ENCODE peak calls at places on chromosomes 16 and 17, in five cellular contexts. U is HCT116, Y is IMR-90, M is K562, O is H1. T is an unnamed sample.
A peak's percentile ranks its signal among the peaks of the same experiment; 100 is the strongest.

GRCh38 chr16:3054965-3055733 is 8.8 kb downstream of the MMP25 start:
- DNase-seq in O (no peak), U (no peak), Y (no peak), M (no peak), T (no peak)

GRCh38 chr16:67252806-67253497 is 4.2 kb downstream of the SLC9A5 start:
- DNase-seq in U (no peak), M (no peak), Y (no peak), O (no peak), T (no peak)

GRCh38 chr17:8015957-8016631 is 13.7 kb downstream of the GUCY2D start:
- DNase-seq in M (peak; percentile 59), Y (no peak), U (no peak), O (peak; percentile 83), T (no peak)

GRCh38 chr17:19747829-19748806 is at the start of gene ALDH3A1:
- DNase-seq in M (no peak), Y (no peak), U (no peak), O (no peak), T (no peak)

GRCh38 chr17:42675984-42676423 is 790 bp downstream of the PLEKHH3 start:
- DNase-seq in M (peak; percentile 63), O (no peak), U (no peak), Y (peak; percentile 45), T (peak; percentile 28)

GRCh38 chr17:49910094-49910857 is 58.7 kb upstream of the DLX4 start:
- DNase-seq in Y (no peak), M (peak; percentile 26), U (no peak), O (peak; percentile 82), T (no peak)

GRCh38 chr17:74513987-74514631 is 17.2 kb downstream of the CD300LB start:
- DNase-seq in Y (peak; percentile 31), O (peak; percentile 61), U (peak; percentile 88), M (peak; percentile 35), T (peak; percentile 33)

GRCh38 chr16:86761117-86761971 is 183.0 kb downstream of the FOXL1 start:
- DNase-seq in U (peak; percentile 51), O (peak; percentile 92), Y (peak; percentile 68), M (peak; percentile 80), T (peak; percentile 48)

GRCh38 chr17:38604479-38605229 is 1.1 kb downstream of the SRCIN1 start:
- DNase-seq in U (no peak), M (peak; percentile 87), O (peak; percentile 82), Y (no peak), T (peak; percentile 35)

GRCh38 chr16:68737046-68737729 is at the start of gene CDH1:
- DNase-seq in U (peak; percentile 73), Y (no peak), M (no peak), O (peak; percentile 97), T (no peak)

GRCh38 chr17:351875-352420 is 659 bp downstream of the RPH3AL start:
- DNase-seq in M (no peak), O (no peak), Y (no peak), U (no peak), T (no peak)

GRCh38 chr16:1821861-1822611 is 4.6 kb downstream of the HAGH start:
- DNase-seq in U (no peak), M (no peak), Y (no peak), O (no peak), T (no peak)

GRCh38 chr16:11672206-11673090 is 4.2 kb downstream of the SNN start:
- DNase-seq in M (peak; percentile 34), O (no peak), Y (no peak), U (no peak), T (peak; percentile 43)

GRCh38 chr16:81421536-81421935 is 23.1 kb upstream of the CMIP start:
- DNase-seq in Y (no peak), O (no peak), M (no peak), U (no peak), T (no peak)

GRCh38 chr16:66391726-66392670 is 25.5 kb downstream of the CDH5 start:
- DNase-seq in O (no peak), Y (no peak), U (no peak), M (no peak), T (no peak)

GRCh38 chr17:75848523-75849303 is 4.5 kb upstream of the UNC13D start:
- DNase-seq in M (peak; percentile 41), O (peak; percentile 98), U (peak; percentile 64), Y (peak; percentile 32), T (peak; percentile 66)

GRCh38 chr17:18992454-18993130 is 12.0 kb downstream of the FAM83G start:
- DNase-seq in Y (no peak), O (no peak), M (no peak), U (no peak), T (peak; percentile 32)

GRCh38 chr16:23694707-23695373 is 16.2 kb downstream of the PLK1 start:
- DNase-seq in U (no peak), O (peak; percentile 86), M (no peak), Y (peak; percentile 38), T (no peak)

GRCh38 chr16:65666132-65666869 is 544.4 kb upstream of the CDH11 start:
- DNase-seq in U (no peak), O (no peak), M (no peak), Y (no peak), T (no peak)

GRCh38 chr16:82027629-82028035 is 7.4 kb upstream of the HSD17B2 start:
- DNase-seq in U (no peak), O (no peak), Y (no peak), M (no peak), T (no peak)

GRCh38 chr17:45791935-45792334 is 7.8 kb downstream of the CRHR1 start:
- DNase-seq in O (no peak), Y (no peak), M (no peak), U (no peak), T (no peak)

GRCh38 chr17:73262676-73263642 is 1.3 kb upstream of the CPSF4L start:
- DNase-seq in O (peak; percentile 73), U (no peak), M (no peak), Y (no peak), T (no peak)

DNA sequence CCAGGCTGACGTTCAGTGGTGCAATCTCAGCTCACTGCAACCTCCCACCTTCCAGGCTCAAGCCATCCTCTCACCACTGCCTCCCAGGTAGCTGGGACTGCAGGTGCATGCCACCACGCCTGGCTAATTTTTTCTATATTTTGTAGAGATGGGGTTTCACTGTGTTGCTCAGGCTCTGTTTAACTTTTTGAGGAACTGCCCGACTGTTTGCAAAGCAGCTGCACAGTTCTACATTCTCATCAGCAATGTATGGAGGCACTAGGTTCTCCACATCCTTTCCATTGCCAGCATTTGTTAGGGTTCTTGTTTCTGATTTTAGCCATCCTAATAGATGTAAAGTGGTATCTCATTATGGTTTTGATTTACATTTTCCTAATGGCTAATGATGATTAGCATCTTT is 9.4 kb downstream of the TNRC6A start:
- DNase-seq in U (no peak), O (no peak), M (no peak), Y (no peak), T (no peak)
- H4K20me1 ChIP-seq in U (peaks cover 47% of the 10 kb centered on the region), O (peaks cover 47% of the 10 kb centered on the region), M (peaks cover 35% of the 10 kb centered on the region), Y (peaks cover 82% of the 10 kb centered on the region), T (peaks cover 74% of the 10 kb centered on the region)

DNA sequence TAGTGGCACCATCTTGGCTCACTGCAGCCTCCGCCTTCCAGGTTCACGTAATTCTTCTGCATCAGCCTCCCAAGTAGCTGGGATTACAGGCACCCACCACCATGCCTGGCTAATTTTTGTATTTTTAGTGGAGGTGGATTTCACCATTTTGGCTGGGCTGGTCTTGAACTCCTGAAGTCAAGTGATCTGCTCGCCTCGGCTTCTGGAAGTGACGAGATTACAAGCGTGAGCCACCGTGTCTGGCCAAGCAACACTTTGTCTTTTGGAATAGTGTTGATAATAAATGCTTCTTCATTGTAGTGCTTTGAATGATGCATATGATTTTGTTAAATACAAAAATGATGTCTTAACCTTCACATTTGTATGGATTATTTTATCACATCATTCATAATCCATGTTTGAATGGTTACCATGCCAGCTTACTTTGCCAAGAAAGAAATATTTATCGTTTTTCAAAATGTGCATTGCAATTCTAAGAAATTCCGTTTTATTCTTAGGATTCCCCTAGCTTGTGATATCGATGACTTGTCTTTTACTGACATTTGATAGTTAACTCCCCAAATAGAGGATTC is 29.1 kb downstream of the USP10 start:
- DNase-seq in M (no peak), O (peak; percentile 29), Y (no peak), U (no peak), T (no peak)
- H4K20me1 ChIP-seq in M (peaks cover 34% of the 10 kb centered on the region), O (peaks cover 25% of the 10 kb centered on the region), Y (peaks cover 23% of the 10 kb centered on the region), U (peaks cover 49% of the 10 kb centered on the region), T (peaks cover 82% of the 10 kb centered on the region)

GRCh38 chr16:89435051-89435450 is 55.3 kb downstream of the ANKRD11 start:
- DNase-seq in Y (no peak), O (no peak), U (no peak), M (peak; percentile 42), T (no peak)
- H4K20me1 ChIP-seq in Y (peaks cover 98% of the 10 kb centered on the region), O (peaks cover 62% of the 10 kb centered on the region), U (peaks cover 40% of the 10 kb centered on the region), M (peaks cover 26% of the 10 kb centered on the region), T (peaks cover 98% of the 10 kb centered on the region)

GRCh38 chr17:14198575-14198974 is 38.1 kb downstream of the CDRT15 start:
- DNase-seq in Y (no peak), M (no peak), O (no peak), U (no peak), T (no peak)
- H4K20me1 ChIP-seq in Y (no peaks in the 10 kb centered on the region), M (peaks cover 10% of the 10 kb centered on the region), O (no peaks in the 10 kb centered on the region), U (no peaks in the 10 kb centered on the region), T (no peaks in the 10 kb centered on the region)

GRCh38 chr17:78875738-78876597 is 27.0 kb downstream of the CEP295NL start:
- DNase-seq in U (no peak), M (no peak), O (no peak), Y (peak; percentile 47), T (no peak)

GRCh38 chr17:78878871-78879270 is 24.1 kb downstream of the CEP295NL start:
- DNase-seq in O (no peak), Y (no peak), M (no peak), U (no peak), T (no peak)

GRCh38 chr17:78875331-78875730 is 27.7 kb downstream of the CEP295NL start:
- DNase-seq in O (no peak), U (no peak), Y (no peak), M (no peak), T (no peak)

GRCh38 chr17:78879679-78880186 is 23.3 kb downstream of the CEP295NL start:
- DNase-seq in U (no peak), Y (peak; percentile 98), O (no peak), M (peak; percentile 44), T (peak; percentile 70)

DNA sequence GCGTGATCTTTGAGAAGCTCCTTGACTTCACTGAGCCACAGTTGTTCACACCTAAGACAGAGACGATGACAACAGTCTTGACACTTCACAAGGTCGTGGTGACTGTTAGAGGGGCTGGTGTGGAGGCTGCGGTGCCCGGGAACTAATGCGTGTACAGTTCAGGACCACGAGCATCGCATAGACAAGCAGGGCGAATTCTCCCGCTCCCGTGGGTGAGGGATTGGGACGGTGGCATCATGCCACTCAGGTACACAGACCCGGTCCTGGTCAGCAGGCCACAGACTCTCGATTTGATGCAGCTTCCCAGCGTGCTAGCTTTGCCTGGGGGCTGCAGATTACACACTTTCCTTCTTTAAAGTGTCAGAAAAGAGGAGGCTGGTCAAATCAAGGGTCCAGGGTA is 24.7 kb downstream of the CEP295NL start:
- DNase-seq in O (no peak), M (no peak), U (no peak), Y (no peak), T (no peak)
- H4K20me1 ChIP-seq in O (peaks cover 2% of the 10 kb centered on the region), M (no peaks in the 10 kb centered on the region), U (no peaks in the 10 kb centered on the region), Y (peaks cover 33% of the 10 kb centered on the region), T (peaks cover 8% of the 10 kb centered on the region)

T was measured in DND-41.